ENCODE peak calls at places on chromosomes 6 and 20, in nine cellular contexts. X is adrenal gland, J is left ventricle myocardium inferior, C is choroid plexus epithelial cell, A is fibroblast of mammary gland, W is uterus, V is AG04450, P is AG10803, Q is osteocyte. K is an unnamed sample.

GRCh38 chr6:75117701-75118100 is 88.2 kb downstream of the COL12A1 start:
- DNase-seq in X (no peak), J (no peak), C (peak; percentile 43), A (no peak), W (no peak), V (no peak), P (peak; percentile 48), Q (no peak), K (no peak)

GRCh38 chr20:45919951-45920794 is 8.2 kb upstream of the PLTP start:
- DNase-seq in X (no peak), J (no peak), C (peak; percentile 93), A (peak; percentile 82), W (peak; percentile 52), V (no peak), P (peak; percentile 25), Q (no peak), K (no peak)

GRCh38 chr6:65933390-65933789 is 226.4 kb upstream of the EYS start:
- DNase-seq in X (no peak), J (no peak), C (no peak), A (no peak), W (no peak), V (no peak), P (no peak), Q (no peak), K (no peak)

GRCh38 chr6:99330159-99330558 is 19.3 kb downstream of the FAXC start:
- DNase-seq in X (peak; percentile 66), J (no peak), C (peak; percentile 87), A (peak; percentile 79), W (no peak), V (peak; percentile 36), P (peak; percentile 64), Q (no peak), K (peak; percentile 52)

GRCh38 chr20:37393863-37394542 is 48.1 kb downstream of the SRC start:
- DNase-seq in X (no peak), J (no peak), C (no peak), A (no peak), W (no peak), V (no peak), P (no peak), Q (no peak), K (no peak)

GRCh38 chr6:444653-445275 is 53.2 kb downstream of the IRF4 start:
- DNase-seq in X (no peak), J (no peak), C (no peak), A (no peak), W (no peak), V (no peak), P (no peak), Q (no peak), K (no peak)

GRCh38 chr6:161244725-161245124 is 29.1 kb downstream of the AGPAT4 start:
- DNase-seq in X (no peak), J (no peak), C (no peak), A (no peak), W (no peak), V (no peak), P (no peak), Q (no peak), K (no peak)

GRCh38 chr6:5403619-5404018 is 142.3 kb downstream of the FARS2 start:
- DNase-seq in X (no peak), J (no peak), C (no peak), A (peak; percentile 37), W (no peak), V (no peak), P (peak; percentile 23), Q (no peak), K (no peak)

GRCh38 chr20:53828673-53829085 is 235.0 kb upstream of the ZNF217 start:
- DNase-seq in X (no peak), J (no peak), C (peak; percentile 95), A (peak; percentile 96), W (peak; percentile 35), V (peak; percentile 79), P (peak; percentile 97), Q (no peak), K (peak; percentile 27)

GRCh38 chr6:138188278-138188923 is 26.7 kb downstream of the ARFGEF3 start:
- DNase-seq in X (no peak), J (no peak), C (no peak), A (no peak), W (no peak), V (no peak), P (no peak), Q (no peak), K (peak; percentile 19)

GRCh38 chr6:57017069-57017468 is 29.4 kb upstream of the KIAA1586 start:
- DNase-seq in X (no peak), J (no peak), C (no peak), A (no peak), W (no peak), V (no peak), P (no peak), Q (no peak), K (no peak)

GRCh38 chr6:71676298-71676697 is 210.1 kb upstream of the RIMS1 start:
- DNase-seq in X (no peak), J (no peak), C (no peak), A (no peak), W (no peak), V (no peak), P (no peak), Q (no peak), K (no peak)

GRCh38 chr6:71197770-71198169 is 90.8 kb upstream of the OGFRL1 start:
- DNase-seq in X (no peak), J (no peak), C (peak; percentile 81), A (peak; percentile 61), W (no peak), V (no peak), P (peak; percentile 29), Q (no peak), K (no peak)

GRCh38 chr6:53986721-53987526 is 124.3 kb upstream of the MLIP start:
- DNase-seq in X (no peak), J (no peak), C (peak; percentile 58), A (peak; percentile 78), W (no peak), V (no peak), P (peak; percentile 49), Q (no peak), K (no peak)

GRCh38 chr6:32840604-32841246 is 2.2 kb upstream of the TAP2 start:
- DNase-seq in X (no peak), J (no peak), C (no peak), A (no peak), W (no peak), V (no peak), P (no peak), Q (no peak), K (no peak)

GRCh38 chr20:57810511-57811372 is 100.9 kb upstream of the PMEPA1 start:
- DNase-seq in X (no peak), J (no peak), C (peak; percentile 19), A (no peak), W (no peak), V (no peak), P (no peak), Q (no peak), K (peak; percentile 85)

GRCh38 chr20:62652051-62652893 is 10.0 kb downstream of the SLCO4A1 start:
- DNase-seq in X (peak; percentile 97), J (peak; percentile 92), C (peak; percentile 99), A (peak; percentile 99), W (peak; percentile 93), V (peak; percentile 96), P (peak; percentile 97), Q (peak; percentile 96), K (peak; percentile 91)
- TF ChIP-seq CTCF in X (no peak), J (no peak), C (peak; percentile 26), A (no peak), W (no peak), V (no peak), P (no peak), Q (no peak), K (no peak)

GRCh38 chr6:16761469-16762264 is 407 bp upstream of the ATXN1 start:
- DNase-seq in X (peak; percentile 91), J (peak; percentile 86), C (peak; percentile 95), A (peak; percentile 84), W (peak; percentile 87), V (peak; percentile 80), P (peak; percentile 92), Q (peak; percentile 94), K (peak; percentile 86)
- TF ChIP-seq CTCF in X (no peak), J (peak; percentile 45), C (peak; percentile 38), A (no peak), W (peak; percentile 50), V (no peak), P (no peak), Q (peak; percentile 65), K (no peak)

GRCh38 chr6:26149240-26149639 is 62.0 kb downstream of the HFE start:
- DNase-seq in X (no peak), J (no peak), C (no peak), A (no peak), W (no peak), V (no peak), P (no peak), Q (no peak), K (no peak)
- TF ChIP-seq CTCF in X (no peak), J (no peak), C (no peak), A (no peak), W (no peak), V (no peak), P (no peak), Q (no peak), K (no peak)

GRCh38 chr20:50341050-50341449 is 150.4 kb downstream of the CEBPB start:
- DNase-seq in X (peak; percentile 12), J (no peak), C (no peak), A (no peak), W (no peak), V (no peak), P (no peak), Q (no peak), K (no peak)

GRCh38 chr20:50340586-50340985 is 150.0 kb downstream of the CEBPB start:
- DNase-seq in X (peak; percentile 13), J (no peak), C (no peak), A (no peak), W (no peak), V (no peak), P (no peak), Q (no peak), K (no peak)

GRCh38 chr20:50337521-50338466 is 147.2 kb downstream of the CEBPB start:
- DNase-seq in X (peak; percentile 14), J (no peak), C (no peak), A (no peak), W (no peak), V (no peak), P (no peak), Q (no peak), K (no peak)

GRCh38 chr20:50338479-50339195 is 148.0 kb downstream of the CEBPB start:
- DNase-seq in X (peak; percentile 42), J (no peak), C (peak; percentile 29), A (no peak), W (no peak), V (no peak), P (peak; percentile 67), Q (no peak), K (no peak)

DNA sequence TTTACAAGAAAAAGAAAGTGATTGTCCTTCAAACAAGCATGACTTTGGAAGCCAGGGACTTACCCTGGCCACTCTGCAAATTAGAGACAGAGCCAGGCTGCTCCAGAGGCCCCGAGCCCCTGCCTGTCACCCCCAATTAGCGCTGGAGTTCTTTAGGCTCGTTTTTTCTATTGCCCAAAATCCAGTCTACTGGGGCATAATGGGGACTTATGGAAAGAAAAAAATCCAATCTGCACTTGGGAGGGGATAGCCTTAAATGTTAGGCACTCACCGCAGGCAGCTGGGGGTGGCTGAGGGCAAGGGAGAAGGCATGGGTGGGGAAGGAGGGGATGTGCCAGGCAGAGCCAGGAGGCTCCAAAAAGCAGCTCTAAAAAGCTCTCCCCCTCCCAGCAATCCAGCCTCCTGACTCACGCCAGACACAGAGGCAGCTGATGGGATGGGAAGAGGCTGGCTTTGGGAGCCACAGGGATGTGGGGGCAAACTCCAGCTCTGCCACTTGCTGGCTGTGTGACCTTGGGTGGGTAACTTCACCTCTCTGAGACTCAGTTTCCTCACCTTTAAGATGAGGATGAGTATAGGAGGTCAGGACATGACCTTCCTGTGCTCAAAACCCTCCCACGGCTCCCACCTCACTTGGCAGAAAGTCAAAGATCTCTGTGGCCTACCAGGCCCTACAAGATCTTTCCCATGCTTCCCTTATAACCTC is 148.7 kb downstream of the CEBPB start:
- DNase-seq in X (peak; percentile 65), J (no peak), C (peak; percentile 27), A (peak; percentile 64), W (peak; percentile 59), V (no peak), P (peak; percentile 83), Q (no peak), K (no peak)
- TF ChIP-seq CTCF in X (no peak), J (no peak), C (no peak), A (no peak), W (no peak), V (no peak), P (no peak), Q (no peak), K (no peak)

K was measured in Calu3.